ENCODE peak calls at places on chromosomes 1 and 21, in four cellular contexts. V is kidney epithelial cell, S is fibroblast of pulmonary artery, Q is Peyer's patch. X is an unnamed sample.

GRCh38 chr1:45892068-45892785 is 88.8 kb downstream of the MAST2 start:
- DNase-seq in Q (no peak), V (peak), S (peak), X (peak)

GRCh38 chr21:26732442-26733221 is 112.6 kb downstream of the ADAMTS1 start:
- DNase-seq in Q (peak), V (peak), S (peak), X (peak)

GRCh38 chr1:151828931-151829330 is 2.7 kb downstream of the RORC start:
- DNase-seq in V (no peak), S (peak), Q (no peak), X (peak)

GRCh38 chr1:34874581-34874980 is 15.0 kb upstream of the SMIM12 start:
- DNase-seq in V (no peak), Q (no peak), S (no peak), X (no peak)

GRCh38 chr1:173193639-173194038 is 13.5 kb downstream of the TNFSF4 start:
- DNase-seq in S (peak), V (no peak), Q (no peak), X (peak)

GRCh38 chr1:167663002-167663772 is 33.2 kb downstream of the RCSD1 start:
- DNase-seq in V (no peak), S (peak), Q (no peak), X (peak)

GRCh38 chr21:44881586-44881939 is 8.1 kb upstream of the PTTG1IP start:
- DNase-seq in V (no peak), S (no peak), Q (no peak), X (no peak)

GRCh38 chr21:43825936-43826622 is 36.7 kb downstream of the RRP1 start:
- DNase-seq in Q (no peak), V (no peak), S (no peak), X (no peak)

GRCh38 chr1:7036393-7036792 is 251.1 kb downstream of the CAMTA1 start:
- DNase-seq in S (no peak), V (no peak), Q (no peak), X (no peak)

GRCh38 chr1:1175221-1176062 is 1.8 kb downstream of the TTLL10 start:
- DNase-seq in Q (peak), S (no peak), V (no peak), X (no peak)

GRCh38 chr1:15280416-15280815 is 33.4 kb downstream of the FHAD1 start:
- DNase-seq in V (no peak), Q (no peak), S (no peak), X (no peak)

GRCh38 chr1:9181990-9182783 is 52.4 kb upstream of the H6PD start:
- DNase-seq in Q (peak), V (no peak), S (peak), X (peak)

GRCh38 chr1:9181176-9181906 is 52.4 kb upstream of the GPR157 start:
- DNase-seq in S (peak), V (no peak), Q (peak), X (peak)

GRCh38 chr1:9182784-9183257 is 51.8 kb upstream of the H6PD start:
- DNase-seq in Q (no peak), V (no peak), S (no peak), X (no peak)

GRCh38 chr1:9179450-9179849 is 50.5 kb upstream of the GPR157 start:
- DNase-seq in S (no peak), V (no peak), Q (no peak), X (no peak)

DNA sequence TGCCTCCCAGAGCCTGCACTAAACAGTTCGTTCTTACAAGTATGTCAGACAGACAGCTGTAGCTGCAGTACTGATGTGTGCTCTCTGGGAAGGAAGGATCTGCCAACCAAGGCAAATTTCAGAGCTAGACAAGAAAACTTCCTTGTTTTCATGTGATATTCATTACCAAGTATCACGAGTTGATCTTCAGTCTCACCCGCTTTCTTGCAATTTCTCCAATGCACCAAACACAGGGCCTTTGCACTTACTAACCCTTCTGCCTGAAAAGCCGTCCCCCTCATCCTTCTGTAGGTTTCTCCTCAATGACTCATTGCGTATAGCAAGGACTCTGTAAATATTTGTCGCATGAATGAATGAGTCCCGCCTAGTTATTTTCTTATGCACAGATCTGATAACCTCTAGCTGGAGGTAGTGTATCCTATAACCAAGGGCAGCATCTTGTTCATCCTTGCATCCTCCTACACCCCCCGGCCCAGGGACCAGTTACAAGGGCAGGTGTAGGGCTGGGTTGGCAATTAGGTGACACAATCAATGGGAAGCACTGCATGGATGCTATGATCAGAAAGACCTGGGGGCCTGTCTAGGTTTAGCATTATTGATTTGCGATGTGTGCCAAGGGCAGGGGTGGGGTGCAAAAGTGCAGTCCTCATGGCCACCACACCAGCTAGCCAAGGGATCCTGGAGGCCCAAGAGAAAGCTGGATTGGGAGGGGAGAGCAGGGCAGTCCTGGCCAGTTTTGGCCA is 51.3 kb upstream of the GPR157 start:
- DNase-seq in V (no peak), S (no peak), Q (no peak), X (peak)
- H3K4me3 ChIP-seq in V (no peak), S (peak), Q (no peak), X (peak)

GRCh38 chr1:30372792-30373433 is 350.5 kb downstream of the MATN1 start:
- DNase-seq in Q (no peak), S (no peak), V (no peak), X (no peak)
- TF ChIP-seq CTCF in Q (no peak), S (no peak), V (no peak), X (no peak)

GRCh38 chr1:32801096-32801713 is 16.0 kb downstream of the YARS1 start:
- DNase-seq in V (no peak), S (no peak), Q (no peak), X (peak)
- H3K4me3 ChIP-seq in V (no peak), S (no peak), Q (no peak), X (no peak)

DNA sequence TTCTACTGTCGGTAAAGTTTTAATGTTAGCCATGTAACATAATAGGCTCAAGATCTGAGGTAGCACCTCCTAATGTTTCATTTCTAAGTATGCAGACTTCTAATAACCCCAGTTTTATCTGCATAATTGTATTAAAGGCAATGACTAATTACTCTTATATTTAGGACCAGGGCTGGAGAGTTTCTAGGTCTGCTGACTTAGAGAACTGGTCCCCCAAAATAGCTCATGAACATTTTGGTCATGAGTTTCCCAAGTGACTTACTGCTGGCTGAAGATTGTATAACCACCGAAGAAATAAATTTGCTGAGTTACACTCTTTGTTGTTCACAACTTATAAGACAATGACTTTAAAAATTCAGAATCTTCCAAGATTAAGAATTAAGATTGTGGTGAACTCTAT is 197.8 kb upstream of the TNR start:
- DNase-seq in Q (no peak), V (no peak), S (no peak), X (no peak)
- TF ChIP-seq CTCF in Q (no peak), V (no peak), S (no peak), X (no peak)

GRCh38 chr1:78497196-78497595 is 6.4 kb downstream of the PTGFR start:
- DNase-seq in V (no peak), Q (no peak), S (no peak), X (no peak)

GRCh38 chr1:78491311-78492071 is 717 bp downstream of the PTGFR start:
- DNase-seq in V (peak), Q (no peak), S (peak), X (peak)

GRCh38 chr1:78492376-78492950 is 1.7 kb downstream of the PTGFR start:
- DNase-seq in S (no peak), Q (no peak), V (no peak), X (peak)

GRCh38 chr1:78490861-78491310 is at the start of gene PTGFR:
- DNase-seq in V (no peak), Q (no peak), S (peak), X (peak)

GRCh38 chr1:78493456-78493855 is 2.7 kb downstream of the PTGFR start:
- DNase-seq in S (no peak), Q (no peak), V (no peak), X (no peak)
- H3K4me3 ChIP-seq in S (no peak), Q (no peak), V (no peak), X (no peak)

GRCh38 chr1:175369696-175370095 is 177.1 kb upstream of the KIAA0040 start:
- DNase-seq in S (no peak), Q (no peak), V (no peak), X (no peak)

GRCh38 chr1:175377394-175377793 is 184.8 kb upstream of the KIAA0040 start:
- DNase-seq in V (no peak), S (no peak), Q (no peak), X (no peak)

GRCh38 chr1:175376194-175376593 is 183.6 kb upstream of the KIAA0040 start:
- DNase-seq in V (no peak), Q (no peak), S (peak), X (peak)

DNA sequence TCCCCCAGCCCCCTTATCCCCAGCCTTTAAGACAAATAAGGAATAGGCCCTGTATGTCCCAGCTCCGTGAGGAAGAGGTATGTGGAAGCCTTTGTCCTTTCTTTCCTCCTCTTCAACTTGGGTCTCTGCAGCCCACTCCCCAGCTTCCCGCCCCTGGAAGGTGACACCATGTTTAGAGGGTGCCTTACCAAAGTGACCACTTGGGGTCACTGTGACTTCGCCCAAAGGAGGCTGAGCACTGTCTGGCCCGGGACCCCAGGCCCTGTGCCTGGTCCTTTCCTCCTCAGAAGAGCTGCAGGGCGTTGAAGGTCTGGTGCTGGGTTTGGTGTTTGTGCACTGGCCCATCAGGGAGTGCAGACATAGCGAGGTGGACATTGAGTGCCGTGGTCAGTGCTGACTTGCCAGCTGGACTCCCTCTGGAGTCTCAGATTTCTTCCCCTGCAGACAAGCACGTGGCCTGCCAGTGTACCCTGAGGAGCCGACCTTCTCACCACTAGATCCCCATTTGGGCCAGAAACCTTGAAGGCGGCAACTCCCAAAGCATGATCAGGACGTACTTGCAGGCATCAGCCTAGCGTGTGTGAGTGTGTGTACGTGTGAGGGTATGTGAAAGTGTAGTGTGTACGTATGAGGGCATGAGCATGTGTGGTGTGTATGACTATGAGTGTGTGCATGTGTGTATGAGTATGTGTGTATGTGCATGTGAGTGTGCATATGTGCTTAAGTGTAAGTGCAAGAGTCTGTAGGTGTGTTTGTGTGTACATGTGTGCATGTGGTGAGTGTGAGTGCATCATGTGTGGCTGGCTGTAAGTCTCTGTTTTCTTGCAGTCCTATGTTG is 181.4 kb upstream of the KIAA0040 start:
- DNase-seq in V (no peak), Q (peak), S (peak), X (peak)
- TF ChIP-seq CTCF in V (peak), Q (peak), S (peak), X (peak)

GRCh38 chr1:113373644-113374043 is 16.7 kb upstream of the MAGI3 start:
- DNase-seq in V (no peak), Q (no peak), S (no peak), X (no peak)

GRCh38 chr1:113380075-113380474 is 10.2 kb upstream of the MAGI3 start:
- DNase-seq in S (no peak), V (no peak), Q (no peak), X (no peak)

GRCh38 chr1:113372546-113372945 is 17.8 kb upstream of the MAGI3 start:
- DNase-seq in V (no peak), S (no peak), Q (no peak), X (no peak)

GRCh38 chr1:113370868-113371267 is 19.4 kb upstream of the MAGI3 start:
- DNase-seq in V (no peak), S (no peak), Q (no peak), X (no peak)

GRCh38 chr1:113375878-113376277 is 14.4 kb upstream of the MAGI3 start:
- DNase-seq in Q (no peak), S (no peak), V (no peak), X (no peak)
- H3K4me3 ChIP-seq in Q (no peak), S (no peak), V (no peak), X (no peak)

X was measured in cardiac fibroblast.